ENCODE peak calls at places on chromosome 5, in seven cellular contexts. R is H1, V is stomach, K is GM12878, M is suprapubic skin, Q is sigmoid colon, I is upper lobe of left lung. Y is an unnamed sample. For H3K4me1 and H3K27me3, the result is how much of the 10 kb centered on the place peaks cover.

GRCh38 chr5:173228639-173229380 is 6.2 kb downstream of the NKX2-5 start:
- DNase-seq in R (no peak), V (no peak), K (no peak), M (no peak), Q (no peak), I (no peak), Y (no peak)

GRCh38 chr5:93359296-93359957 is 221.6 kb downstream of the NR2F1-AS1 start:
- DNase-seq in R (no peak), V (no peak), K (no peak), M (no peak), Q (no peak), I (no peak), Y (no peak)

GRCh38 chr5:140725799-140726471 is 25.7 kb downstream of the ZMAT2 start:
- DNase-seq in R (peak), V (peak), K (peak), M (no peak), Q (peak), I (peak), Y (no peak)

GRCh38 chr5:159552751-159553150 is 222.5 kb upstream of the IL12B start:
- DNase-seq in R (no peak), V (no peak), K (no peak), M (no peak), Q (no peak), I (no peak), Y (no peak)

GRCh38 chr5:78964889-78965288 is 20.2 kb downstream of the ARSB start:
- DNase-seq in R (no peak), V (no peak), K (no peak), M (no peak), Q (no peak), I (no peak), Y (no peak)

GRCh38 chr5:172450861-172451695 is 3.2 kb downstream of the SH3PXD2B start:
- DNase-seq in R (no peak), V (no peak), K (no peak), M (peak), Q (peak), I (peak), Y (no peak)

GRCh38 chr5:121853853-121854252 is 2.2 kb downstream of the FTMT start:
- DNase-seq in R (peak), V (no peak), K (no peak), M (no peak), Q (no peak), I (no peak), Y (no peak)

GRCh38 chr5:111135946-111136345 is 43.8 kb downstream of the WDR36 start:
- DNase-seq in R (no peak), V (no peak), K (no peak), M (no peak), Q (no peak), I (no peak), Y (no peak)

GRCh38 chr5:56479701-56480304 is 246.7 kb upstream of the ANKRD55 start:
- DNase-seq in R (no peak), V (no peak), K (peak), M (no peak), Q (no peak), I (no peak), Y (no peak)

GRCh38 chr5:65121880-65122436 is 353.2 kb downstream of the CWC27 start:
- DNase-seq in R (no peak), V (no peak), K (no peak), M (no peak), Q (no peak), I (no peak), Y (no peak)

GRCh38 chr5:44334622-44335021 is 54.6 kb downstream of the FGF10 start:
- DNase-seq in R (no peak), V (no peak), K (no peak), M (no peak), Q (no peak), I (no peak), Y (no peak)

GRCh38 chr5:90968319-90968718 is 409.7 kb downstream of the ADGRV1 start:
- DNase-seq in R (no peak), V (no peak), K (no peak), M (no peak), Q (no peak), I (no peak), Y (no peak)

GRCh38 chr5:149639718-149640117 is 58.4 kb downstream of the ARHGEF37 start:
- DNase-seq in R (no peak), V (no peak), K (no peak), M (no peak), Q (peak), I (no peak), Y (no peak)

DNA sequence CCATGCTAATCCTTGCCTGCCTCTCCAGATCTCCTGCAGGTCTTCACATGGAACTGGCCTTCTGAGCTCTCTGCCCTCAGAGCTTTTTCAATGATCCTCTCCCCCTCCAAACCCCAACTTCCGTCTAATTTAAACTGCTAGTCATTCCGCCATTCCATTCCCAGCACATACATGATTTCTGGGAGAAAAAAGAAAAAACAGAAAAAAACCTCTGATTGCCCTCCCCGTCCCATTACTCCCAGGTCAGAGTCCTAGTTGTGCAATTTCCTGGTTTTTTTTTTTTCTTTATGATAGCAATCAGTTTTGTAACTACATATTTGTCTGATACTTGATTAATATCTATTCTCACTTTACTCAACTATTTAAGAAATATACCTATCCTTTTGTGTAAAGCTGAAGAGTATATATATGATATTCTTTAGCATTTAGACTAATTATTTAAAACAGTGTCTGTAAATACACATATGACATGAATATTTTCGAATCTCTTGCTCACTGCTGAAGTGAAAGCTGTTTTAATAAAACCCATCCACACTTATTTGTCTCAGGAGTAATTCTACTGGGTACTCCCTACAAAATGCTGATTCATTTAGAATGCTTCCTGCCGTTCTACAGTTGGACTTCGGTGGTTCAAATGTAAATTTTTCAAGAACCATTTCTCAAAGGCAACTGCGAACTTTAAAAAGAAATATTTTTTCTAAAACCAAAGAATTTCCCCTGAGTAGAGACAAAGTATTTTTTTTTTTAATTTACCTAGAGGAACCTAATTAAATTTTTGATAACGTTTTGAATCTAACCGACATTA is 1.5 kb downstream of the HINT1 start:
- DNase-seq in R (no peak), V (no peak), K (no peak), M (no peak), Q (no peak), I (no peak), Y (no peak)
- TF ChIP-seq EP300 in R (no peak), V (no peak), K (no peak), M (no peak), Q (no peak), I (no peak), Y (no peak)

DNA sequence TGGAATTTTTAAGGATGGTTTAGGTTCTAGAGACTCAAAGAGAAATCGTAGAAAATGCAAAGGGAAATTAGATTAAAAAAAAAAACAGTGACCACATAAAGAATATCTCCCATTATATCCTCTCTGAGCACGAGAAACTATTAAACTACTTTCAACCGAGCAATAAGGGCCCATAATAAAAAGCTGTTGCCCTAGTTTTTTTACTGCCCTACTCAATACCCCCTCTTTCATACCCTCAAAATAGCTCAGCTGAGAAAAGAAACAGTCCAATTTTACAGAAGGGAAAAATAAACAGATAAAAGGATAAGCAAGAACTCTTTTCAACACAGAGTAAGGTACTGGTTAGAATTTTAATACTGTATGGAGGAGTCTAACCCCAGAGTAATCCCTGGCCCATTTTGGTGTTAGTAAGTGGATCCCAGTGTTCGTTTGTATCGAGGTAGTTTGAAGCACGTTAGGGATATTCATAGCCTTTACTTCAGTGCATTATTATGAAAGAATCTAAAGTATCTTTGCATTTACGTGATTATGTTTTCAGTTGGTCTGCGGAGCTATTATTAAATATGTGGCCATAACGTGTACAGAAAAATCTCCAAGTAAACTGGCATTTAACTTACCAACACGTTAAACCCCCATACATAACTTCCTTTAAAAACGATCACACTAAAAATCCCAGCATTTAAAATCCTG is 980 bp upstream of the RHOBTB3 start:
- DNase-seq in R (no peak), V (no peak), K (no peak), M (no peak), Q (no peak), I (no peak), Y (no peak)
- H3K4me1 ChIP-seq in R (under half), V (under half), K (under half), M (half or more), Q (half or more), I (under half), Y (under half)

GRCh38 chr5:113487779-113488644 is at the start of gene MCC:
- DNase-seq in R (peak), V (peak), K (no peak), M (peak), Q (peak), I (peak), Y (peak)
- H3K27me3 ChIP-seq in R (under half), V (under half), K (under half), M (under half), Q (under half), I (under half), Y (under half)

DNA sequence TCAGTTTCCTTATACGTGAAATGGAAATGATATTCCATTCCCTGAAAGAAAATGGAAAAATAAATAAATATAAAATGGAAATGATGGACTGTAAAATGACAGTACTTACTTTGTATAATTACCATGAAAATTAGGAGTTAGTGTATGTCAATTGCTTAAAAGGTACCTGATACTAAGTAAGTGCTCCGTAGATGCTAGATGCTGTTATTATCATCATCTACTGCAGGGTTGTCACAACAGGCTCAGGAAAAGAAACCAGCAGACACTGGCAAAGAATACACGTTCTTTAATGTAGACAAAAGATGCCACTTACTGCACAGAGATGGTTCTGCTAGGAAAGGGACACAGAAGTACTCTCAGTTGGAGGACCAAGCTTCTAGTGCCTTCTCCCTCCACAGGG is 64.0 kb upstream of the KCNN2 start:
- DNase-seq in R (no peak), V (no peak), K (no peak), M (no peak), Q (no peak), I (no peak), Y (no peak)
- TF ChIP-seq EP300 in R (no peak), V (no peak), K (no peak), M (no peak), Q (no peak), I (no peak), Y (no peak)

GRCh38 chr5:157253547-157253946 is 12.4 kb upstream of the CYFIP2 start:
- DNase-seq in R (no peak), V (peak), K (no peak), M (no peak), Q (no peak), I (peak), Y (peak)

GRCh38 chr5:157263586-157264090 is 2.3 kb upstream of the CYFIP2 start:
- DNase-seq in R (no peak), V (no peak), K (no peak), M (no peak), Q (no peak), I (peak), Y (no peak)

GRCh38 chr5:157259699-157260098 is 6.2 kb upstream of the CYFIP2 start:
- DNase-seq in R (no peak), V (no peak), K (no peak), M (no peak), Q (no peak), I (no peak), Y (no peak)

GRCh38 chr5:157252741-157253465 is 13.0 kb upstream of the CYFIP2 start:
- DNase-seq in R (no peak), V (no peak), K (peak), M (no peak), Q (no peak), I (peak), Y (no peak)

GRCh38 chr5:157258450-157258849 is 7.5 kb upstream of the CYFIP2 start:
- DNase-seq in R (no peak), V (no peak), K (no peak), M (no peak), Q (no peak), I (no peak), Y (no peak)
- H3K4me1 ChIP-seq in R (under half), V (under half), K (under half), M (under half), Q (under half), I (under half), Y (under half)

GRCh38 chr5:154473581-154474266 is 4.3 kb downstream of the HAND1 start:
- DNase-seq in R (no peak), V (no peak), K (no peak), M (no peak), Q (no peak), I (no peak), Y (no peak)

GRCh38 chr5:154475613-154476342 is 2.2 kb downstream of the HAND1 start:
- DNase-seq in R (no peak), V (no peak), K (no peak), M (no peak), Q (peak), I (no peak), Y (no peak)

GRCh38 chr5:154472871-154473580 is 5.0 kb downstream of the HAND1 start:
- DNase-seq in R (no peak), V (no peak), K (no peak), M (no peak), Q (no peak), I (no peak), Y (no peak)

GRCh38 chr5:154474957-154475334 is 3.1 kb downstream of the HAND1 start:
- DNase-seq in R (no peak), V (no peak), K (no peak), M (no peak), Q (no peak), I (no peak), Y (no peak)

GRCh38 chr5:154474267-154474956 is 3.6 kb downstream of the HAND1 start:
- DNase-seq in R (no peak), V (no peak), K (no peak), M (no peak), Q (no peak), I (no peak), Y (no peak)
- H3K27me3 ChIP-seq in R (half or more), V (half or more), K (under half), M (half or more), Q (half or more), I (half or more), Y (half or more)

GRCh38 chr5:143542798-143543144 is 139.3 kb upstream of the NR3C1 start:
- DNase-seq in R (no peak), V (no peak), K (no peak), M (no peak), Q (no peak), I (no peak), Y (no peak)
- TF ChIP-seq EP300 in R (no peak), V (no peak), K (no peak), M (no peak), Q (no peak), I (no peak), Y (no peak)

GRCh38 chr5:151496041-151496484 is 48.7 kb downstream of the SLC36A1 start:
- DNase-seq in R (peak), V (no peak), K (no peak), M (no peak), Q (no peak), I (no peak), Y (no peak)
- H3K4me1 ChIP-seq in R (under half), V (under half), K (under half), M (under half), Q (under half), I (under half), Y (under half)

GRCh38 chr5:36841657-36842056 is 34.9 kb upstream of the NIPBL start:
- DNase-seq in R (no peak), V (no peak), K (no peak), M (no peak), Q (no peak), I (no peak), Y (no peak)

GRCh38 chr5:36840077-36840476 is 36.5 kb upstream of the NIPBL start:
- DNase-seq in R (no peak), V (no peak), K (no peak), M (no peak), Q (no peak), I (no peak), Y (no peak)

GRCh38 chr5:36839479-36839878 is 37.1 kb upstream of the NIPBL start:
- DNase-seq in R (no peak), V (no peak), K (no peak), M (no peak), Q (no peak), I (no peak), Y (no peak)

GRCh38 chr5:36844305-36844704 is 32.3 kb upstream of the NIPBL start:
- DNase-seq in R (no peak), V (no peak), K (no peak), M (no peak), Q (no peak), I (no peak), Y (no peak)

GRCh38 chr5:36842087-36842486 is 34.5 kb upstream of the NIPBL start:
- DNase-seq in R (no peak), V (no peak), K (no peak), M (no peak), Q (no peak), I (no peak), Y (no peak)
- H3K27me3 ChIP-seq in R (under half), V (under half), K (under half), M (under half), Q (under half), I (under half), Y (under half)

Y was measured in tibial nerve.